ENCODE peak calls at places on chromosomes 7 and 10, in five cellular contexts. P is cardiac muscle cell; O is amygdala; R is CD8-positive, alpha-beta memory T cell; T is NCI-H187. S is an unnamed sample.
A peak's percentile ranks its signal among the peaks of the same experiment; 100 is the strongest.

GRCh38 chr7:134828361-134828760 is 48.9 kb downstream of the CALD1 start:
- DNase-seq in P (no peak), O (no peak), R (no peak), T (no peak), S (no peak)

GRCh38 chr7:71775648-71776047 is 636.5 kb downstream of the CALN1 start:
- DNase-seq in P (no peak), O (no peak), R (no peak), T (no peak), S (no peak)

GRCh38 chr10:24255907-24256306 is 47.0 kb downstream of the KIAA1217 start:
- DNase-seq in P (no peak), O (no peak), R (no peak), T (no peak), S (peak; percentile 2)

GRCh38 chr7:389911-390601 is 100.1 kb downstream of the FOXL3 start:
- DNase-seq in P (no peak), O (no peak), R (no peak), T (no peak), S (no peak)

GRCh38 chr10:6402960-6403359 is 177.1 kb downstream of the PRKCQ start:
- DNase-seq in P (no peak), O (no peak), R (no peak), T (no peak), S (no peak)

GRCh38 chr7:130387628-130388403 is 7.5 kb downstream of the CPA1 start:
- DNase-seq in P (no peak), O (no peak), R (no peak), T (no peak), S (peak; percentile 86)

GRCh38 chr7:73742338-73742752 is 3.7 kb upstream of the ABHD11 start:
- DNase-seq in P (no peak), O (no peak), R (no peak), T (no peak), S (peak; percentile 69)

GRCh38 chr7:2473496-2474180 is 2.6 kb downstream of the GRIFIN start:
- DNase-seq in P (no peak), O (no peak), R (no peak), T (no peak), S (no peak)

GRCh38 chr7:136868496-136869005 is at the start of gene CHRM2:
- DNase-seq in P (peak; percentile 56), O (no peak), R (no peak), T (no peak), S (no peak)

GRCh38 chr10:74145133-74145532 is 5.5 kb downstream of the AP3M1 start:
- DNase-seq in P (no peak), O (no peak), R (no peak), T (no peak), S (peak; percentile 73)

GRCh38 chr10:133292919-133293809 is 15.5 kb downstream of the TUBGCP2 start:
- DNase-seq in P (no peak), O (no peak), R (no peak), T (no peak), S (no peak)

GRCh38 chr10:85645097-85645496 is 721.5 kb downstream of the GRID1 start:
- DNase-seq in P (no peak), O (no peak), R (no peak), T (no peak), S (peak; percentile 16)

GRCh38 chr7:41709621-41710020 is 6.7 kb upstream of the INHBA start:
- DNase-seq in P (no peak), O (no peak), R (no peak), T (no peak), S (peak; percentile 41)

GRCh38 chr10:59068581-59069191 is 107.8 kb upstream of the PHYHIPL start:
- DNase-seq in P (no peak), O (no peak), R (no peak), T (no peak), S (no peak)

GRCh38 chr7:31443457-31443856 is 70.4 kb upstream of the ITPRID1 start:
- DNase-seq in P (peak; percentile 77), O (no peak), R (no peak), T (no peak), S (peak; percentile 39)

GRCh38 chr7:55438085-55438764 is 73.1 kb downstream of the LANCL2 start:
- DNase-seq in P (no peak), O (no peak), R (no peak), T (peak; percentile 76), S (no peak)

GRCh38 chr10:81920213-81920829 is 45.3 kb downstream of the NRG3 start:
- DNase-seq in P (peak; percentile 24), O (no peak), R (no peak), T (no peak), S (no peak)

GRCh38 chr7:141128506-141128905 is 54.6 kb downstream of the TMEM178B start:
- DNase-seq in P (no peak), O (no peak), R (no peak), T (no peak), S (no peak)

GRCh38 chr7:159030490-159031134 is 114.1 kb downstream of the VIPR2 start:
- DNase-seq in P (peak; percentile 70), O (no peak), R (no peak), T (peak; percentile 40), S (peak; percentile 17)

GRCh38 chr10:101014230-101014884 is 14.7 kb downstream of the LZTS2 start:
- DNase-seq in P (peak; percentile 80), O (no peak), R (peak; percentile 70), T (peak; percentile 56), S (peak; percentile 55)

S was measured in kidney glomerular epithelial cell.